ENCODE peak calls at places on chromosome 12, in ten cellular contexts. One of them, this sample, is unnamed.

GRCh38 chr12:127280393-127281275 is 986.3 kb upstream of the TMEM132C start:
- DNase-seq in activated CD4-positive, alpha-beta T cell treated with anti-CD3 and anti-CD28 coated beads for 48 hours: peak; percentile 87
- DNase-seq in D721Med: no peak
- DNase-seq in T-helper 1 cell: peak; percentile 46
- DNase-seq in Peyer's patch: peak; percentile 64
- DNase-seq in SHP77: no peak
- DNase-seq in kidney tubule cell: peak; percentile 59
- DNase-seq in C1 segment of cervical spinal cord: peak; percentile 7
- DNase-seq in substantia nigra: no peak
- DNase-seq in activated T-cell treated with anti-CD3 and anti-CD28 coated beads, Interleukin-2, amount 50 U/mL, for 1 hour: peak; percentile 60
- DNase-seq in this sample: peak; percentile 60

GRCh38 chr12:54660320-54660962 is 12.3 kb upstream of the DCD start:
- DNase-seq in activated CD4-positive, alpha-beta T cell treated with anti-CD3 and anti-CD28 coated beads for 48 hours: no peak
- DNase-seq in D721Med: no peak
- DNase-seq in T-helper 1 cell: no peak
- DNase-seq in Peyer's patch: no peak
- DNase-seq in SHP77: no peak
- DNase-seq in kidney tubule cell: no peak
- DNase-seq in C1 segment of cervical spinal cord: no peak
- DNase-seq in substantia nigra: no peak
- DNase-seq in activated T-cell treated with anti-CD3 and anti-CD28 coated beads, Interleukin-2, amount 50 U/mL, for 1 hour: no peak
- DNase-seq in this sample: no peak

GRCh38 chr12:130049666-130050065 is 112.6 kb upstream of the FZD10 start:
- DNase-seq in activated CD4-positive, alpha-beta T cell treated with anti-CD3 and anti-CD28 coated beads for 48 hours: no peak
- DNase-seq in D721Med: no peak
- DNase-seq in T-helper 1 cell: no peak
- DNase-seq in Peyer's patch: no peak
- DNase-seq in SHP77: no peak
- DNase-seq in kidney tubule cell: no peak
- DNase-seq in C1 segment of cervical spinal cord: no peak
- DNase-seq in substantia nigra: no peak
- DNase-seq in activated T-cell treated with anti-CD3 and anti-CD28 coated beads, Interleukin-2, amount 50 U/mL, for 1 hour: no peak
- DNase-seq in this sample: no peak

GRCh38 chr12:30928356-30929264 is 2.1 kb downstream of the TSPAN11 start:
- DNase-seq in activated CD4-positive, alpha-beta T cell treated with anti-CD3 and anti-CD28 coated beads for 48 hours: no peak
- DNase-seq in D721Med: no peak
- DNase-seq in T-helper 1 cell: no peak
- DNase-seq in Peyer's patch: no peak
- DNase-seq in SHP77: peak; percentile 59
- DNase-seq in kidney tubule cell: no peak
- DNase-seq in C1 segment of cervical spinal cord: no peak
- DNase-seq in substantia nigra: no peak
- DNase-seq in activated T-cell treated with anti-CD3 and anti-CD28 coated beads, Interleukin-2, amount 50 U/mL, for 1 hour: no peak
- DNase-seq in this sample: no peak

GRCh38 chr12:65561798-65562382 is 262.4 kb upstream of the HMGA2 start:
- DNase-seq in activated CD4-positive, alpha-beta T cell treated with anti-CD3 and anti-CD28 coated beads for 48 hours: no peak
- DNase-seq in D721Med: no peak
- DNase-seq in T-helper 1 cell: no peak
- DNase-seq in Peyer's patch: no peak
- DNase-seq in SHP77: no peak
- DNase-seq in kidney tubule cell: peak; percentile 82
- DNase-seq in C1 segment of cervical spinal cord: no peak
- DNase-seq in substantia nigra: no peak
- DNase-seq in activated T-cell treated with anti-CD3 and anti-CD28 coated beads, Interleukin-2, amount 50 U/mL, for 1 hour: no peak
- DNase-seq in this sample: peak; percentile 83

GRCh38 chr12:96258451-96258933 is 64.3 kb downstream of the ELK3 start:
- DNase-seq in activated CD4-positive, alpha-beta T cell treated with anti-CD3 and anti-CD28 coated beads for 48 hours: no peak
- DNase-seq in D721Med: no peak
- DNase-seq in T-helper 1 cell: peak; percentile 25
- DNase-seq in Peyer's patch: no peak
- DNase-seq in SHP77: no peak
- DNase-seq in kidney tubule cell: no peak
- DNase-seq in C1 segment of cervical spinal cord: peak; percentile 52
- DNase-seq in substantia nigra: no peak
- DNase-seq in activated T-cell treated with anti-CD3 and anti-CD28 coated beads, Interleukin-2, amount 50 U/mL, for 1 hour: peak; percentile 54
- DNase-seq in this sample: no peak

GRCh38 chr12:13000935-13001724 is 1.1 kb upstream of the HEBP1 start:
- DNase-seq in activated CD4-positive, alpha-beta T cell treated with anti-CD3 and anti-CD28 coated beads for 48 hours: peak; percentile 45
- DNase-seq in D721Med: peak; percentile 61
- DNase-seq in T-helper 1 cell: peak; percentile 48
- DNase-seq in Peyer's patch: peak; percentile 75
- DNase-seq in SHP77: peak; percentile 41
- DNase-seq in kidney tubule cell: peak; percentile 62
- DNase-seq in C1 segment of cervical spinal cord: peak; percentile 87
- DNase-seq in substantia nigra: peak; percentile 47
- DNase-seq in activated T-cell treated with anti-CD3 and anti-CD28 coated beads, Interleukin-2, amount 50 U/mL, for 1 hour: peak; percentile 63
- DNase-seq in this sample: peak; percentile 77

GRCh38 chr12:80068173-80068572 is 31.2 kb upstream of the OTOGL start:
- DNase-seq in activated CD4-positive, alpha-beta T cell treated with anti-CD3 and anti-CD28 coated beads for 48 hours: no peak
- DNase-seq in D721Med: no peak
- DNase-seq in T-helper 1 cell: no peak
- DNase-seq in Peyer's patch: no peak
- DNase-seq in SHP77: no peak
- DNase-seq in kidney tubule cell: no peak
- DNase-seq in C1 segment of cervical spinal cord: no peak
- DNase-seq in substantia nigra: no peak
- DNase-seq in activated T-cell treated with anti-CD3 and anti-CD28 coated beads, Interleukin-2, amount 50 U/mL, for 1 hour: no peak
- DNase-seq in this sample: no peak

GRCh38 chr12:124915249-124916236 is 1.1 kb upstream of the UBC start:
- DNase-seq in activated CD4-positive, alpha-beta T cell treated with anti-CD3 and anti-CD28 coated beads for 48 hours: no peak
- DNase-seq in D721Med: no peak
- DNase-seq in T-helper 1 cell: no peak
- DNase-seq in Peyer's patch: peak; percentile 80
- DNase-seq in SHP77: no peak
- DNase-seq in kidney tubule cell: peak; percentile 62
- DNase-seq in C1 segment of cervical spinal cord: no peak
- DNase-seq in substantia nigra: no peak
- DNase-seq in activated T-cell treated with anti-CD3 and anti-CD28 coated beads, Interleukin-2, amount 50 U/mL, for 1 hour: no peak
- DNase-seq in this sample: peak; percentile 71

GRCh38 chr12:95674631-95675030 is 115.9 kb downstream of the NTN4 start:
- DNase-seq in activated CD4-positive, alpha-beta T cell treated with anti-CD3 and anti-CD28 coated beads for 48 hours: no peak
- DNase-seq in D721Med: no peak
- DNase-seq in T-helper 1 cell: no peak
- DNase-seq in Peyer's patch: no peak
- DNase-seq in SHP77: peak; percentile 95
- DNase-seq in kidney tubule cell: peak; percentile 2
- DNase-seq in C1 segment of cervical spinal cord: no peak
- DNase-seq in substantia nigra: no peak
- DNase-seq in activated T-cell treated with anti-CD3 and anti-CD28 coated beads, Interleukin-2, amount 50 U/mL, for 1 hour: no peak
- DNase-seq in this sample: no peak

GRCh38 chr12:57223191-57224165 is 6.0 kb upstream of the SHMT2 start:
- DNase-seq in activated CD4-positive, alpha-beta T cell treated with anti-CD3 and anti-CD28 coated beads for 48 hours: peak; percentile 28
- DNase-seq in D721Med: no peak
- DNase-seq in T-helper 1 cell: no peak
- DNase-seq in Peyer's patch: no peak
- DNase-seq in SHP77: no peak
- DNase-seq in kidney tubule cell: no peak
- DNase-seq in C1 segment of cervical spinal cord: no peak
- DNase-seq in substantia nigra: no peak
- DNase-seq in activated T-cell treated with anti-CD3 and anti-CD28 coated beads, Interleukin-2, amount 50 U/mL, for 1 hour: no peak
- DNase-seq in this sample: no peak

GRCh38 chr12:92912672-92913071 is 16.4 kb downstream of the EEA1 start:
- DNase-seq in activated CD4-positive, alpha-beta T cell treated with anti-CD3 and anti-CD28 coated beads for 48 hours: no peak
- DNase-seq in D721Med: no peak
- DNase-seq in T-helper 1 cell: no peak
- DNase-seq in Peyer's patch: no peak
- DNase-seq in SHP77: no peak
- DNase-seq in kidney tubule cell: no peak
- DNase-seq in C1 segment of cervical spinal cord: no peak
- DNase-seq in substantia nigra: no peak
- DNase-seq in activated T-cell treated with anti-CD3 and anti-CD28 coated beads, Interleukin-2, amount 50 U/mL, for 1 hour: no peak
- DNase-seq in this sample: no peak

GRCh38 chr12:124684971-124685688 is 117.7 kb upstream of the NCOR2 start:
- DNase-seq in activated CD4-positive, alpha-beta T cell treated with anti-CD3 and anti-CD28 coated beads for 48 hours: no peak
- DNase-seq in D721Med: no peak
- DNase-seq in T-helper 1 cell: peak; percentile 6
- DNase-seq in Peyer's patch: no peak
- DNase-seq in SHP77: no peak
- DNase-seq in kidney tubule cell: no peak
- DNase-seq in C1 segment of cervical spinal cord: peak; percentile 41
- DNase-seq in substantia nigra: no peak
- DNase-seq in activated T-cell treated with anti-CD3 and anti-CD28 coated beads, Interleukin-2, amount 50 U/mL, for 1 hour: no peak
- DNase-seq in this sample: peak; percentile 34

GRCh38 chr12:64147860-64148259 is 74.2 kb downstream of the KICS2 start:
- DNase-seq in activated CD4-positive, alpha-beta T cell treated with anti-CD3 and anti-CD28 coated beads for 48 hours: no peak
- DNase-seq in D721Med: no peak
- DNase-seq in T-helper 1 cell: no peak
- DNase-seq in Peyer's patch: no peak
- DNase-seq in SHP77: no peak
- DNase-seq in kidney tubule cell: peak; percentile 43
- DNase-seq in C1 segment of cervical spinal cord: no peak
- DNase-seq in substantia nigra: no peak
- DNase-seq in activated T-cell treated with anti-CD3 and anti-CD28 coated beads, Interleukin-2, amount 50 U/mL, for 1 hour: no peak
- DNase-seq in this sample: peak; percentile 44

GRCh38 chr12:75644472-75645072 is 133.2 kb upstream of the KRR1 start:
- DNase-seq in activated CD4-positive, alpha-beta T cell treated with anti-CD3 and anti-CD28 coated beads for 48 hours: no peak
- DNase-seq in D721Med: no peak
- DNase-seq in T-helper 1 cell: no peak
- DNase-seq in Peyer's patch: no peak
- DNase-seq in SHP77: no peak
- DNase-seq in kidney tubule cell: no peak
- DNase-seq in C1 segment of cervical spinal cord: no peak
- DNase-seq in substantia nigra: no peak
- DNase-seq in activated T-cell treated with anti-CD3 and anti-CD28 coated beads, Interleukin-2, amount 50 U/mL, for 1 hour: no peak
- DNase-seq in this sample: no peak

GRCh38 chr12:129212221-129212630 is 358.9 kb downstream of the GLT1D1 start:
- DNase-seq in activated CD4-positive, alpha-beta T cell treated with anti-CD3 and anti-CD28 coated beads for 48 hours: no peak
- DNase-seq in D721Med: no peak
- DNase-seq in T-helper 1 cell: no peak
- DNase-seq in Peyer's patch: no peak
- DNase-seq in SHP77: no peak
- DNase-seq in kidney tubule cell: no peak
- DNase-seq in C1 segment of cervical spinal cord: no peak
- DNase-seq in substantia nigra: no peak
- DNase-seq in activated T-cell treated with anti-CD3 and anti-CD28 coated beads, Interleukin-2, amount 50 U/mL, for 1 hour: no peak
- DNase-seq in this sample: no peak

GRCh38 chr12:83573676-83574075 is 887.0 kb downstream of the TMTC2 start:
- DNase-seq in activated CD4-positive, alpha-beta T cell treated with anti-CD3 and anti-CD28 coated beads for 48 hours: no peak
- DNase-seq in D721Med: no peak
- DNase-seq in T-helper 1 cell: no peak
- DNase-seq in Peyer's patch: no peak
- DNase-seq in SHP77: no peak
- DNase-seq in kidney tubule cell: peak; percentile 65
- DNase-seq in C1 segment of cervical spinal cord: no peak
- DNase-seq in substantia nigra: no peak
- DNase-seq in activated T-cell treated with anti-CD3 and anti-CD28 coated beads, Interleukin-2, amount 50 U/mL, for 1 hour: no peak
- DNase-seq in this sample: peak; percentile 50

GRCh38 chr12:110266381-110266909 is 14.6 kb upstream of the ATP2A2 start:
- DNase-seq in activated CD4-positive, alpha-beta T cell treated with anti-CD3 and anti-CD28 coated beads for 48 hours: no peak
- DNase-seq in D721Med: no peak
- DNase-seq in T-helper 1 cell: no peak
- DNase-seq in Peyer's patch: no peak
- DNase-seq in SHP77: no peak
- DNase-seq in kidney tubule cell: no peak
- DNase-seq in C1 segment of cervical spinal cord: no peak
- DNase-seq in substantia nigra: no peak
- DNase-seq in activated T-cell treated with anti-CD3 and anti-CD28 coated beads, Interleukin-2, amount 50 U/mL, for 1 hour: no peak
- DNase-seq in this sample: no peak

GRCh38 chr12:47082283-47082962 is 2.7 kb upstream of the AMIGO2 start:
- DNase-seq in activated CD4-positive, alpha-beta T cell treated with anti-CD3 and anti-CD28 coated beads for 48 hours: no peak
- DNase-seq in D721Med: no peak
- DNase-seq in T-helper 1 cell: no peak
- DNase-seq in Peyer's patch: no peak
- DNase-seq in SHP77: no peak
- DNase-seq in kidney tubule cell: no peak
- DNase-seq in C1 segment of cervical spinal cord: no peak
- DNase-seq in substantia nigra: no peak
- DNase-seq in activated T-cell treated with anti-CD3 and anti-CD28 coated beads, Interleukin-2, amount 50 U/mL, for 1 hour: no peak
- DNase-seq in this sample: no peak